ENCODE peak calls at places on chromosomes 11 and 22, in six cellular contexts. One of them, this sample, is unnamed.
A peak's percentile ranks its signal among the peaks of the same experiment; 100 is the strongest.

GRCh38 chr11:73889019-73889418 is 12.2 kb downstream of the PAAF1 start:
- DNase-seq in astrocyte of the cerebellum: no peak
- DNase-seq in left lobe of liver: no peak
- DNase-seq in spleen: no peak
- DNase-seq in SW 1271: no peak
- DNase-seq in MM.1S: no peak
- DNase-seq in this sample: no peak

GRCh38 chr11:113313601-113314000 is 782 bp upstream of the TTC12 start:
- DNase-seq in astrocyte of the cerebellum: no peak
- DNase-seq in left lobe of liver: no peak
- DNase-seq in spleen: no peak
- DNase-seq in SW 1271: no peak
- DNase-seq in MM.1S: no peak
- DNase-seq in this sample: no peak

GRCh38 chr11:64976651-64977050 is 4.7 kb upstream of the MAJIN start:
- DNase-seq in astrocyte of the cerebellum: no peak
- DNase-seq in left lobe of liver: no peak
- DNase-seq in spleen: no peak
- DNase-seq in SW 1271: no peak
- DNase-seq in MM.1S: no peak
- DNase-seq in this sample: no peak

GRCh38 chr11:130710022-130710421 is 206.3 kb downstream of the SNX19 start:
- DNase-seq in astrocyte of the cerebellum: no peak
- DNase-seq in left lobe of liver: no peak
- DNase-seq in spleen: no peak
- DNase-seq in SW 1271: no peak
- DNase-seq in MM.1S: no peak
- DNase-seq in this sample: no peak

GRCh38 chr11:36377759-36378553 is 81.9 kb downstream of the PRR5L start:
- DNase-seq in astrocyte of the cerebellum: no peak
- DNase-seq in left lobe of liver: no peak
- DNase-seq in spleen: no peak
- DNase-seq in SW 1271: no peak
- DNase-seq in MM.1S: peak; percentile 9
- DNase-seq in this sample: no peak

GRCh38 chr11:104011031-104011430 is 25.4 kb upstream of the DDI1 start:
- DNase-seq in astrocyte of the cerebellum: no peak
- DNase-seq in left lobe of liver: no peak
- DNase-seq in spleen: no peak
- DNase-seq in SW 1271: no peak
- DNase-seq in MM.1S: no peak
- DNase-seq in this sample: no peak

GRCh38 chr11:75241906-75242644 is 1.5 kb downstream of the TPBGL start:
- DNase-seq in astrocyte of the cerebellum: no peak
- DNase-seq in left lobe of liver: no peak
- DNase-seq in spleen: no peak
- DNase-seq in SW 1271: no peak
- DNase-seq in MM.1S: no peak
- DNase-seq in this sample: no peak

GRCh38 chr11:113547739-113548138 is 72.5 kb upstream of the DRD2 start:
- DNase-seq in astrocyte of the cerebellum: no peak
- DNase-seq in left lobe of liver: no peak
- DNase-seq in spleen: no peak
- DNase-seq in SW 1271: no peak
- DNase-seq in MM.1S: no peak
- DNase-seq in this sample: no peak

GRCh38 chr11:114273071-114273470 is 23.1 kb upstream of the NNMT start:
- DNase-seq in astrocyte of the cerebellum: no peak
- DNase-seq in left lobe of liver: no peak
- DNase-seq in spleen: no peak
- DNase-seq in SW 1271: no peak
- DNase-seq in MM.1S: no peak
- DNase-seq in this sample: no peak

GRCh38 chr11:6576471-6577373 is 26.7 kb downstream of the RRP8 start:
- DNase-seq in astrocyte of the cerebellum: peak; percentile 84
- DNase-seq in left lobe of liver: no peak
- DNase-seq in spleen: no peak
- DNase-seq in SW 1271: no peak
- DNase-seq in MM.1S: no peak
- DNase-seq in this sample: peak; percentile 39

GRCh38 chr11:9144828-9145227 is 53.4 kb upstream of the SCUBE2 start:
- DNase-seq in astrocyte of the cerebellum: no peak
- DNase-seq in left lobe of liver: no peak
- DNase-seq in spleen: no peak
- DNase-seq in SW 1271: no peak
- DNase-seq in MM.1S: no peak
- DNase-seq in this sample: no peak

GRCh38 chr11:70887428-70887827 is 364.9 kb downstream of the SHANK2 start:
- DNase-seq in astrocyte of the cerebellum: no peak
- DNase-seq in left lobe of liver: no peak
- DNase-seq in spleen: no peak
- DNase-seq in SW 1271: no peak
- DNase-seq in MM.1S: no peak
- DNase-seq in this sample: no peak

GRCh38 chr22:19978748-19979147 is 37.1 kb upstream of the TXNRD2 start:
- DNase-seq in astrocyte of the cerebellum: no peak
- DNase-seq in left lobe of liver: no peak
- DNase-seq in spleen: no peak
- DNase-seq in SW 1271: no peak
- DNase-seq in MM.1S: no peak
- DNase-seq in this sample: no peak

GRCh38 chr11:129323896-129324522 is 51.6 kb upstream of the BARX2 start:
- DNase-seq in astrocyte of the cerebellum: no peak
- DNase-seq in left lobe of liver: peak; percentile 60
- DNase-seq in spleen: no peak
- DNase-seq in SW 1271: no peak
- DNase-seq in MM.1S: no peak
- DNase-seq in this sample: no peak

GRCh38 chr22:37626556-37627075 is 12.9 kb upstream of the SH3BP1 start:
- DNase-seq in astrocyte of the cerebellum: no peak
- DNase-seq in left lobe of liver: no peak
- DNase-seq in spleen: no peak
- DNase-seq in SW 1271: no peak
- DNase-seq in MM.1S: no peak
- DNase-seq in this sample: no peak

GRCh38 chr11:123365955-123366354 is 64.1 kb upstream of the GRAMD1B start:
- DNase-seq in astrocyte of the cerebellum: no peak
- DNase-seq in left lobe of liver: no peak
- DNase-seq in spleen: no peak
- DNase-seq in SW 1271: no peak
- DNase-seq in MM.1S: no peak
- DNase-seq in this sample: no peak

GRCh38 chr11:13297917-13298356 is 20.3 kb downstream of the BMAL1 start:
- DNase-seq in astrocyte of the cerebellum: no peak
- DNase-seq in left lobe of liver: no peak
- DNase-seq in spleen: peak; percentile 78
- DNase-seq in SW 1271: no peak
- DNase-seq in MM.1S: no peak
- DNase-seq in this sample: no peak

GRCh38 chr22:22682196-22682595 is 37.8 kb downstream of the GGTLC2 start:
- DNase-seq in astrocyte of the cerebellum: no peak
- DNase-seq in left lobe of liver: no peak
- DNase-seq in spleen: no peak
- DNase-seq in SW 1271: no peak
- DNase-seq in MM.1S: no peak
- DNase-seq in this sample: no peak

GRCh38 chr11:88016392-88017020 is 158.7 kb downstream of the RAB38 start:
- DNase-seq in astrocyte of the cerebellum: peak; percentile 85
- DNase-seq in left lobe of liver: peak; percentile 59
- DNase-seq in spleen: no peak
- DNase-seq in SW 1271: peak; percentile 82
- DNase-seq in MM.1S: peak; percentile 65
- DNase-seq in this sample: peak; percentile 63

GRCh38 chr11:43576834-43577521 is 103.6 kb upstream of the HSD17B12 start:
- DNase-seq in astrocyte of the cerebellum: peak; percentile 15
- DNase-seq in left lobe of liver: no peak
- DNase-seq in spleen: no peak
- DNase-seq in SW 1271: no peak
- DNase-seq in MM.1S: peak; percentile 30
- DNase-seq in this sample: no peak

This sample was measured in pulmonary artery endothelial cell.